ENCODE peak calls at places on chromosomes 4 and X, in four cellular contexts. One of them, this sample, is unnamed.

GRCh38 chrX:50812995-50813842 is 775 bp downstream of the SHROOM4 start:
- DNase-seq in GM13977: no peak
- DNase-seq in AG09319: no peak
- DNase-seq in upper lobe of left lung: peak
- DNase-seq in this sample: no peak

GRCh38 chr4:187128971-187129370 is 405.3 kb upstream of the FAT1 start:
- DNase-seq in GM13977: no peak
- DNase-seq in AG09319: no peak
- DNase-seq in upper lobe of left lung: no peak
- DNase-seq in this sample: no peak

GRCh38 chr4:98653890-98654867 is 4.2 kb downstream of the TSPAN5 start:
- DNase-seq in GM13977: no peak
- DNase-seq in AG09319: peak
- DNase-seq in upper lobe of left lung: no peak
- DNase-seq in this sample: no peak

GRCh38 chr4:16278178-16278577 is 51.9 kb upstream of the TAPT1 start:
- DNase-seq in GM13977: no peak
- DNase-seq in AG09319: no peak
- DNase-seq in upper lobe of left lung: no peak
- DNase-seq in this sample: no peak

GRCh38 chrX:131136776-131137175 is 78.6 kb downstream of the ARHGAP36 start:
- DNase-seq in GM13977: no peak
- DNase-seq in AG09319: no peak
- DNase-seq in upper lobe of left lung: no peak
- DNase-seq in this sample: no peak

GRCh38 chr4:16083217-16084191 is at the start of gene PROM1:
- DNase-seq in GM13977: peak
- DNase-seq in AG09319: no peak
- DNase-seq in upper lobe of left lung: peak
- DNase-seq in this sample: no peak

GRCh38 chr4:43066415-43066814 is 173.9 kb downstream of the GRXCR1 start:
- DNase-seq in GM13977: no peak
- DNase-seq in AG09319: no peak
- DNase-seq in upper lobe of left lung: no peak
- DNase-seq in this sample: no peak

GRCh38 chrX:48569958-48570357 is 4.3 kb upstream of the RBM3 start:
- DNase-seq in GM13977: peak
- DNase-seq in AG09319: no peak
- DNase-seq in upper lobe of left lung: no peak
- DNase-seq in this sample: no peak

GRCh38 chrX:10496345-10496965 is 123.9 kb downstream of the MID1 start:
- DNase-seq in GM13977: no peak
- DNase-seq in AG09319: no peak
- DNase-seq in upper lobe of left lung: no peak
- DNase-seq in this sample: no peak

GRCh38 chrX:139204903-139205667 is 325.5 kb upstream of the F9 start:
- DNase-seq in GM13977: no peak
- DNase-seq in AG09319: peak
- DNase-seq in upper lobe of left lung: peak
- DNase-seq in this sample: peak

GRCh38 chr4:88610771-88611170 is 18.5 kb downstream of the HERC3 start:
- DNase-seq in GM13977: no peak
- DNase-seq in AG09319: peak
- DNase-seq in upper lobe of left lung: no peak
- DNase-seq in this sample: no peak

GRCh38 chrX:15468036-15468435 is 25.1 kb downstream of the PIR start:
- DNase-seq in GM13977: no peak
- DNase-seq in AG09319: peak
- DNase-seq in upper lobe of left lung: no peak
- DNase-seq in this sample: peak

GRCh38 chr4:184347251-184348239 is 126.8 kb downstream of the IRF2 start:
- DNase-seq in GM13977: peak
- DNase-seq in AG09319: no peak
- DNase-seq in upper lobe of left lung: no peak
- DNase-seq in this sample: peak

GRCh38 chrX:5869786-5870185 is 358.9 kb downstream of the NLGN4X start:
- DNase-seq in GM13977: no peak
- DNase-seq in AG09319: no peak
- DNase-seq in upper lobe of left lung: no peak
- DNase-seq in this sample: no peak

GRCh38 chr4:20075479-20075878 is 176.2 kb upstream of the SLIT2 start:
- DNase-seq in GM13977: no peak
- DNase-seq in AG09319: no peak
- DNase-seq in upper lobe of left lung: no peak
- DNase-seq in this sample: no peak

GRCh38 chr4:10207116-10207515 is 90.5 kb upstream of the WDR1 start:
- DNase-seq in GM13977: no peak
- DNase-seq in AG09319: no peak
- DNase-seq in upper lobe of left lung: no peak
- DNase-seq in this sample: no peak

GRCh38 chrX:111095974-111096870 is at the start of gene PAK3:
- DNase-seq in GM13977: peak
- DNase-seq in AG09319: no peak
- DNase-seq in upper lobe of left lung: peak
- DNase-seq in this sample: no peak

GRCh38 chrX:134512566-134512965 is 52.6 kb downstream of the HPRT1 start:
- DNase-seq in GM13977: no peak
- DNase-seq in AG09319: no peak
- DNase-seq in upper lobe of left lung: no peak
- DNase-seq in this sample: no peak

GRCh38 chrX:102863735-102864134 is 73.3 kb upstream of the RAB40AL start:
- DNase-seq in GM13977: peak
- DNase-seq in AG09319: peak
- DNase-seq in upper lobe of left lung: no peak
- DNase-seq in this sample: peak

GRCh38 chr4:55358668-55359067 is 12.6 kb downstream of the SRD5A3 start:
- DNase-seq in GM13977: peak
- DNase-seq in AG09319: peak
- DNase-seq in upper lobe of left lung: no peak
- DNase-seq in this sample: peak

GRCh38 chr4:1235381-1236102 is 13.4 kb downstream of the CTBP1 start:
- DNase-seq in GM13977: no peak
- DNase-seq in AG09319: no peak
- DNase-seq in upper lobe of left lung: peak
- DNase-seq in this sample: no peak

GRCh38 chr4:182893490-182893889 is 23.7 kb downstream of the DCTD start:
- DNase-seq in GM13977: no peak
- DNase-seq in AG09319: no peak
- DNase-seq in upper lobe of left lung: peak
- DNase-seq in this sample: no peak

GRCh38 chr4:28073860-28074555 is 1213.4 kb downstream of the STIM2 start:
- DNase-seq in GM13977: no peak
- DNase-seq in AG09319: no peak
- DNase-seq in upper lobe of left lung: no peak
- DNase-seq in this sample: no peak

GRCh38 chrX:86028681-86029080 is 18.7 kb downstream of the CHM start:
- DNase-seq in GM13977: no peak
- DNase-seq in AG09319: no peak
- DNase-seq in upper lobe of left lung: no peak
- DNase-seq in this sample: no peak

GRCh38 chrX:30593435-30594200 is 16.1 kb upstream of the TASL start:
- DNase-seq in GM13977: no peak
- DNase-seq in AG09319: no peak
- DNase-seq in upper lobe of left lung: no peak
- DNase-seq in this sample: no peak

GRCh38 chrX:110853610-110854009 is 58.0 kb upstream of the CHRDL1 start:
- DNase-seq in GM13977: no peak
- DNase-seq in AG09319: no peak
- DNase-seq in upper lobe of left lung: no peak
- DNase-seq in this sample: no peak

GRCh38 chrX:137166591-137166990 is 132.8 kb upstream of the GPR101 start:
- DNase-seq in GM13977: no peak
- DNase-seq in AG09319: no peak
- DNase-seq in upper lobe of left lung: no peak
- DNase-seq in this sample: no peak

GRCh38 chr4:154160925-154161324 is 330.7 kb downstream of the DCHS2 start:
- DNase-seq in GM13977: no peak
- DNase-seq in AG09319: no peak
- DNase-seq in upper lobe of left lung: no peak
- DNase-seq in this sample: no peak

GRCh38 chr4:31518796-31519250 is 798.7 kb downstream of the PCDH7 start:
- DNase-seq in GM13977: no peak
- DNase-seq in AG09319: peak
- DNase-seq in upper lobe of left lung: no peak
- DNase-seq in this sample: no peak

GRCh38 chr4:157128395-157128794 is 52.4 kb downstream of the GLRB start:
- DNase-seq in GM13977: no peak
- DNase-seq in AG09319: peak
- DNase-seq in upper lobe of left lung: no peak
- DNase-seq in this sample: no peak
- TF ChIP-seq CTCF in GM13977: no peak
- TF ChIP-seq CTCF in AG09319: peak
- TF ChIP-seq CTCF in upper lobe of left lung: no peak
- TF ChIP-seq CTCF in this sample: no peak

GRCh38 chr4:56650259-56651070 is 30.6 kb downstream of the HOPX start:
- DNase-seq in GM13977: no peak
- DNase-seq in AG09319: no peak
- DNase-seq in upper lobe of left lung: no peak
- DNase-seq in this sample: no peak
- TF ChIP-seq CTCF in GM13977: no peak
- TF ChIP-seq CTCF in AG09319: no peak
- TF ChIP-seq CTCF in upper lobe of left lung: no peak
- TF ChIP-seq CTCF in this sample: no peak

DNA sequence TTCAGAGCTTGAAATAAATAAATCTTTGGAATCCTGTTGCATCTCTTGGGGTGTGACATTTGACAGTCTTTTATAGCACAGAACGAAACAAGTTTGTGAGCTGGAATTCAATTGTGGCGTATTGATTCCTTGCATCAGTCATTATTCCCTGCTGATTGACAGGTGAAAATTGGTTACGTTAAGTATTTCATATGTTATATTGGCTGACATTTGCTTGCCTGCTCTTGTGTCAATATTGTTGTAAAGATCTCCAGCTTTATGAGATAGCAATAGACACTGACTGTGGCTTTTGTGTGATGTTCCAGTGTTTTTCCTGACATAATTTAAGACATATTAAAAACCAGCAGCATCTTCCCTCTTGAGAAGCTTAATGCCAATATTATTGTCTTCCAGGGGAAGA is 644.4 kb upstream of the FAM241A start:
- DNase-seq in GM13977: no peak
- DNase-seq in AG09319: no peak
- DNase-seq in upper lobe of left lung: no peak
- DNase-seq in this sample: no peak
- TF ChIP-seq CTCF in GM13977: no peak
- TF ChIP-seq CTCF in AG09319: no peak
- TF ChIP-seq CTCF in upper lobe of left lung: no peak
- TF ChIP-seq CTCF in this sample: no peak

GRCh38 chr4:90293320-90293719 is 166.1 kb downstream of the CCSER1 start:
- DNase-seq in GM13977: no peak
- DNase-seq in AG09319: no peak
- DNase-seq in upper lobe of left lung: no peak
- DNase-seq in this sample: no peak
- TF ChIP-seq CTCF in GM13977: peak
- TF ChIP-seq CTCF in AG09319: peak
- TF ChIP-seq CTCF in upper lobe of left lung: no peak
- TF ChIP-seq CTCF in this sample: peak

DNA sequence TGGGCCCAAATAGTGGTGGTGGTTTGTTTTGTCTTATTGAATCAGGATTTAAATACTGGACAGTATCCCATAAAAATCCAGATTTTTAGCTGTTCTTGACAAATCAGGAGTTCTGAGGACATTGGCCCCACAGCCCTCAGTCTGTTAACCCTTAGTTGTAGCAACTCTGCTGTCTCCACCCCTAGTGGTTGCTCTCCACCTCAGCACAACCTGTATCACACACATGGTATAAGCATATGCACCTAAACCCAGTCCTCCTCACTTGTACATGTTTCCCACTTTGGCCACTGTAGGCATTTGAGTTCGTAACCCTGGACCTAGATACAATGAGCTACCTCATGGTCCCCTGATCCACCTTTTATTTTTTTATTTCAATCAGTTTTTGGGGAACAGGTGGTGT is 75.9 kb downstream of the MRPL1 start:
- DNase-seq in GM13977: no peak
- DNase-seq in AG09319: no peak
- DNase-seq in upper lobe of left lung: no peak
- DNase-seq in this sample: no peak
- TF ChIP-seq CTCF in GM13977: no peak
- TF ChIP-seq CTCF in AG09319: no peak
- TF ChIP-seq CTCF in upper lobe of left lung: no peak
- TF ChIP-seq CTCF in this sample: no peak

GRCh38 chr4:169270156-169270809 is 473 bp downstream of the SH3RF1 start:
- DNase-seq in GM13977: peak
- DNase-seq in AG09319: no peak
- DNase-seq in upper lobe of left lung: peak
- DNase-seq in this sample: peak
- TF ChIP-seq CTCF in GM13977: peak
- TF ChIP-seq CTCF in AG09319: no peak
- TF ChIP-seq CTCF in upper lobe of left lung: peak
- TF ChIP-seq CTCF in this sample: peak

DNA sequence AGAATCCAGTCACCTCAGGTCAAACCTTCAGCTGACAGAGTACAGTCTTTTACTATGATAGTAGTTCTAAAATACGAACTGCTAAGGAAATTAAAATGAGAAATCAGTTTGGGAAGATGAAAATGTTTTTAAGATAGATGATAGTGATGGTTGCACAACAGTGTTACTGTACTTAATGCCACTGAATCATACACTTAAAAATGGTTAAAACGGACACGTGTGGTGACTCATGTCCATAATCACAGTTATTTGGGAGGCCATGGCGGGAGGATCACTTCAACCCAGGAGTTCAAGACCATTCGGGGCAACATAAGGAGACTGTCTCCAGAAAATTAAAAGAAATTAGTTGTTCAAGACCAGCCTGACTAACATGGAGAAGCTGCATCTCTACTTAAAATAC is 41.4 kb downstream of the ABHD18 start:
- DNase-seq in GM13977: no peak
- DNase-seq in AG09319: no peak
- DNase-seq in upper lobe of left lung: no peak
- DNase-seq in this sample: no peak
- TF ChIP-seq CTCF in GM13977: no peak
- TF ChIP-seq CTCF in AG09319: no peak
- TF ChIP-seq CTCF in upper lobe of left lung: no peak
- TF ChIP-seq CTCF in this sample: no peak

GRCh38 chr4:11720292-11720691 is 291.6 kb upstream of the HS3ST1 start:
- DNase-seq in GM13977: peak
- DNase-seq in AG09319: no peak
- DNase-seq in upper lobe of left lung: no peak
- DNase-seq in this sample: peak
- TF ChIP-seq CTCF in GM13977: peak
- TF ChIP-seq CTCF in AG09319: peak
- TF ChIP-seq CTCF in upper lobe of left lung: peak
- TF ChIP-seq CTCF in this sample: peak

GRCh38 chr4:152731997-152732396 is 47.5 kb downstream of the TIGD4 start:
- DNase-seq in GM13977: no peak
- DNase-seq in AG09319: no peak
- DNase-seq in upper lobe of left lung: no peak
- DNase-seq in this sample: no peak
- TF ChIP-seq CTCF in GM13977: no peak
- TF ChIP-seq CTCF in AG09319: no peak
- TF ChIP-seq CTCF in upper lobe of left lung: no peak
- TF ChIP-seq CTCF in this sample: no peak

DNA sequence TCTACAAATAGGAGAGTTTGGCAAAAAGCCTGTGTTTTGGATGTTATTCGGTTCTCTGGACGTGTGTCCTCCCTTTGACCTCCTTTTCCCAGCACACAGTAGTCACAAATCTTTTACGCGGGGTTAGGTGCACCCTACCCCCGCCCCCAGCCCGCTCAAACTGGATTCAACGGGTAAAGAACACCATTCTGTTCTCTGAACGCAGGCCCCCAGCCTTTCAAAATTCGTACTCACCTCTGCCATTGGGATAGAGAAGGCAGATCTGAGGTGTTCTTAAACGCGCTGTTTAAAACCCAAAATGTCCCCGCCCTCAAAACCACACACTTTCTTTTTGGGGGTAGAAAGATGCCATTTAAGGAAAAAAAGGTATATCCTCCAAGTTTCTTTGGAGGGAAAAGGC is 2.7 kb downstream of the LEF1 start:
- DNase-seq in GM13977: no peak
- DNase-seq in AG09319: no peak
- DNase-seq in upper lobe of left lung: no peak
- DNase-seq in this sample: no peak
- TF ChIP-seq CTCF in GM13977: no peak
- TF ChIP-seq CTCF in AG09319: no peak
- TF ChIP-seq CTCF in upper lobe of left lung: no peak
- TF ChIP-seq CTCF in this sample: no peak